ENCODE peak calls at places on chromosomes 12 and 14, in nine cellular contexts. One of them, this sample, is unnamed.

GRCh38 chr14:85010186-85010585 is 519.8 kb upstream of the FLRT2 start:
- DNase-seq in HuH-7.5: no peak
- DNase-seq in stimulated activated CD8-positive, alpha-beta memory T cell treated with anti-CD3 and anti-CD28 coated beads, Interleukin-4, amount 100 ng/mL, for 24 hours: no peak
- DNase-seq in GF-D8: no peak
- DNase-seq in fibroblast of mammary gland: peak; percentile 24
- DNase-seq in stimulated activated CD4-positive, alpha-beta T cell treated with anti-CD3 and anti-CD28 coated beads, Interleukin-4, amount 100 ng/mL, for 24 hours: no peak
- DNase-seq in NCI-H2081: no peak
- DNase-seq in iris pigment epithelial cell: peak; percentile 3
- DNase-seq in tibial artery: no peak
- DNase-seq in this sample: no peak

GRCh38 chr12:72277415-72277814 is 5.2 kb downstream of the TRHDE start:
- DNase-seq in HuH-7.5: no peak
- DNase-seq in stimulated activated CD8-positive, alpha-beta memory T cell treated with anti-CD3 and anti-CD28 coated beads, Interleukin-4, amount 100 ng/mL, for 24 hours: no peak
- DNase-seq in GF-D8: no peak
- DNase-seq in fibroblast of mammary gland: peak; percentile 10
- DNase-seq in stimulated activated CD4-positive, alpha-beta T cell treated with anti-CD3 and anti-CD28 coated beads, Interleukin-4, amount 100 ng/mL, for 24 hours: no peak
- DNase-seq in NCI-H2081: no peak
- DNase-seq in iris pigment epithelial cell: peak; percentile 75
- DNase-seq in tibial artery: no peak
- DNase-seq in this sample: no peak

GRCh38 chr14:102316048-102316745 is 3.3 kb upstream of the ZNF839 start:
- DNase-seq in HuH-7.5: no peak
- DNase-seq in stimulated activated CD8-positive, alpha-beta memory T cell treated with anti-CD3 and anti-CD28 coated beads, Interleukin-4, amount 100 ng/mL, for 24 hours: no peak
- DNase-seq in GF-D8: no peak
- DNase-seq in fibroblast of mammary gland: peak; percentile 74
- DNase-seq in stimulated activated CD4-positive, alpha-beta T cell treated with anti-CD3 and anti-CD28 coated beads, Interleukin-4, amount 100 ng/mL, for 24 hours: peak; percentile 28
- DNase-seq in NCI-H2081: peak; percentile 38
- DNase-seq in iris pigment epithelial cell: peak; percentile 72
- DNase-seq in tibial artery: peak; percentile 74
- DNase-seq in this sample: peak; percentile 86

GRCh38 chr12:27549801-27550652 is 26.0 kb downstream of the PPFIBP1 start:
- DNase-seq in HuH-7.5: peak; percentile 43
- DNase-seq in stimulated activated CD8-positive, alpha-beta memory T cell treated with anti-CD3 and anti-CD28 coated beads, Interleukin-4, amount 100 ng/mL, for 24 hours: no peak
- DNase-seq in GF-D8: peak; percentile 80
- DNase-seq in fibroblast of mammary gland: peak; percentile 99
- DNase-seq in stimulated activated CD4-positive, alpha-beta T cell treated with anti-CD3 and anti-CD28 coated beads, Interleukin-4, amount 100 ng/mL, for 24 hours: no peak
- DNase-seq in NCI-H2081: peak; percentile 29
- DNase-seq in iris pigment epithelial cell: peak; percentile 99
- DNase-seq in tibial artery: peak; percentile 90
- DNase-seq in this sample: peak; percentile 99

GRCh38 chr14:100669011-100669412 is 57.7 kb upstream of the DLK1 start:
- DNase-seq in HuH-7.5: no peak
- DNase-seq in stimulated activated CD8-positive, alpha-beta memory T cell treated with anti-CD3 and anti-CD28 coated beads, Interleukin-4, amount 100 ng/mL, for 24 hours: no peak
- DNase-seq in GF-D8: no peak
- DNase-seq in fibroblast of mammary gland: no peak
- DNase-seq in stimulated activated CD4-positive, alpha-beta T cell treated with anti-CD3 and anti-CD28 coated beads, Interleukin-4, amount 100 ng/mL, for 24 hours: no peak
- DNase-seq in NCI-H2081: no peak
- DNase-seq in iris pigment epithelial cell: no peak
- DNase-seq in tibial artery: no peak
- DNase-seq in this sample: no peak

GRCh38 chr12:24066865-24067264 is 117.4 kb upstream of the SOX5 start:
- DNase-seq in HuH-7.5: no peak
- DNase-seq in stimulated activated CD8-positive, alpha-beta memory T cell treated with anti-CD3 and anti-CD28 coated beads, Interleukin-4, amount 100 ng/mL, for 24 hours: no peak
- DNase-seq in GF-D8: no peak
- DNase-seq in fibroblast of mammary gland: peak; percentile 88
- DNase-seq in stimulated activated CD4-positive, alpha-beta T cell treated with anti-CD3 and anti-CD28 coated beads, Interleukin-4, amount 100 ng/mL, for 24 hours: no peak
- DNase-seq in NCI-H2081: no peak
- DNase-seq in iris pigment epithelial cell: peak; percentile 84
- DNase-seq in tibial artery: peak; percentile 70
- DNase-seq in this sample: peak; percentile 80

GRCh38 chr14:23567186-23568020 is at the start of gene AP1G2:
- DNase-seq in HuH-7.5: peak; percentile 95
- DNase-seq in stimulated activated CD8-positive, alpha-beta memory T cell treated with anti-CD3 and anti-CD28 coated beads, Interleukin-4, amount 100 ng/mL, for 24 hours: peak; percentile 85
- DNase-seq in GF-D8: peak; percentile 79
- DNase-seq in fibroblast of mammary gland: peak; percentile 50
- DNase-seq in stimulated activated CD4-positive, alpha-beta T cell treated with anti-CD3 and anti-CD28 coated beads, Interleukin-4, amount 100 ng/mL, for 24 hours: peak; percentile 91
- DNase-seq in NCI-H2081: peak; percentile 80
- DNase-seq in iris pigment epithelial cell: peak; percentile 69
- DNase-seq in tibial artery: peak; percentile 86
- DNase-seq in this sample: peak; percentile 65

GRCh38 chr12:118575730-118576129 is 199.4 kb downstream of the SUDS3 start:
- DNase-seq in HuH-7.5: no peak
- DNase-seq in stimulated activated CD8-positive, alpha-beta memory T cell treated with anti-CD3 and anti-CD28 coated beads, Interleukin-4, amount 100 ng/mL, for 24 hours: no peak
- DNase-seq in GF-D8: no peak
- DNase-seq in fibroblast of mammary gland: no peak
- DNase-seq in stimulated activated CD4-positive, alpha-beta T cell treated with anti-CD3 and anti-CD28 coated beads, Interleukin-4, amount 100 ng/mL, for 24 hours: no peak
- DNase-seq in NCI-H2081: no peak
- DNase-seq in iris pigment epithelial cell: no peak
- DNase-seq in tibial artery: no peak
- DNase-seq in this sample: no peak

GRCh38 chr12:117161460-117162166 is 28.7 kb downstream of the FBXO21 start:
- DNase-seq in HuH-7.5: no peak
- DNase-seq in stimulated activated CD8-positive, alpha-beta memory T cell treated with anti-CD3 and anti-CD28 coated beads, Interleukin-4, amount 100 ng/mL, for 24 hours: no peak
- DNase-seq in GF-D8: no peak
- DNase-seq in fibroblast of mammary gland: no peak
- DNase-seq in stimulated activated CD4-positive, alpha-beta T cell treated with anti-CD3 and anti-CD28 coated beads, Interleukin-4, amount 100 ng/mL, for 24 hours: no peak
- DNase-seq in NCI-H2081: no peak
- DNase-seq in iris pigment epithelial cell: no peak
- DNase-seq in tibial artery: no peak
- DNase-seq in this sample: peak; percentile 11

GRCh38 chr12:48973992-48974673 is 2.6 kb upstream of the WNT10B start:
- DNase-seq in HuH-7.5: no peak
- DNase-seq in stimulated activated CD8-positive, alpha-beta memory T cell treated with anti-CD3 and anti-CD28 coated beads, Interleukin-4, amount 100 ng/mL, for 24 hours: peak; percentile 23
- DNase-seq in GF-D8: no peak
- DNase-seq in fibroblast of mammary gland: peak; percentile 44
- DNase-seq in stimulated activated CD4-positive, alpha-beta T cell treated with anti-CD3 and anti-CD28 coated beads, Interleukin-4, amount 100 ng/mL, for 24 hours: peak; percentile 37
- DNase-seq in NCI-H2081: no peak
- DNase-seq in iris pigment epithelial cell: peak; percentile 56
- DNase-seq in tibial artery: no peak
- DNase-seq in this sample: peak; percentile 63

GRCh38 chr12:51689972-51690371 is 98.9 kb downstream of the SCN8A start:
- DNase-seq in HuH-7.5: no peak
- DNase-seq in stimulated activated CD8-positive, alpha-beta memory T cell treated with anti-CD3 and anti-CD28 coated beads, Interleukin-4, amount 100 ng/mL, for 24 hours: no peak
- DNase-seq in GF-D8: no peak
- DNase-seq in fibroblast of mammary gland: no peak
- DNase-seq in stimulated activated CD4-positive, alpha-beta T cell treated with anti-CD3 and anti-CD28 coated beads, Interleukin-4, amount 100 ng/mL, for 24 hours: no peak
- DNase-seq in NCI-H2081: no peak
- DNase-seq in iris pigment epithelial cell: no peak
- DNase-seq in tibial artery: no peak
- DNase-seq in this sample: no peak

GRCh38 chr12:10959777-10960176 is 20.7 kb upstream of the TAS2R14 start:
- DNase-seq in HuH-7.5: no peak
- DNase-seq in stimulated activated CD8-positive, alpha-beta memory T cell treated with anti-CD3 and anti-CD28 coated beads, Interleukin-4, amount 100 ng/mL, for 24 hours: no peak
- DNase-seq in GF-D8: no peak
- DNase-seq in fibroblast of mammary gland: peak; percentile 36
- DNase-seq in stimulated activated CD4-positive, alpha-beta T cell treated with anti-CD3 and anti-CD28 coated beads, Interleukin-4, amount 100 ng/mL, for 24 hours: no peak
- DNase-seq in NCI-H2081: no peak
- DNase-seq in iris pigment epithelial cell: no peak
- DNase-seq in tibial artery: no peak
- DNase-seq in this sample: no peak

GRCh38 chr12:71504471-71504852 is 64.9 kb downstream of the LGR5 start:
- DNase-seq in HuH-7.5: no peak
- DNase-seq in stimulated activated CD8-positive, alpha-beta memory T cell treated with anti-CD3 and anti-CD28 coated beads, Interleukin-4, amount 100 ng/mL, for 24 hours: no peak
- DNase-seq in GF-D8: no peak
- DNase-seq in fibroblast of mammary gland: peak; percentile 6
- DNase-seq in stimulated activated CD4-positive, alpha-beta T cell treated with anti-CD3 and anti-CD28 coated beads, Interleukin-4, amount 100 ng/mL, for 24 hours: no peak
- DNase-seq in NCI-H2081: no peak
- DNase-seq in iris pigment epithelial cell: no peak
- DNase-seq in tibial artery: no peak
- DNase-seq in this sample: no peak

GRCh38 chr12:7009512-7009911 is 8.8 kb downstream of the LPCAT3 start:
- DNase-seq in HuH-7.5: no peak
- DNase-seq in stimulated activated CD8-positive, alpha-beta memory T cell treated with anti-CD3 and anti-CD28 coated beads, Interleukin-4, amount 100 ng/mL, for 24 hours: no peak
- DNase-seq in GF-D8: no peak
- DNase-seq in fibroblast of mammary gland: no peak
- DNase-seq in stimulated activated CD4-positive, alpha-beta T cell treated with anti-CD3 and anti-CD28 coated beads, Interleukin-4, amount 100 ng/mL, for 24 hours: no peak
- DNase-seq in NCI-H2081: no peak
- DNase-seq in iris pigment epithelial cell: peak; percentile 15
- DNase-seq in tibial artery: no peak
- DNase-seq in this sample: no peak

GRCh38 chr14:100882991-100883788 is 20.3 kb downstream of the RTL1 start:
- DNase-seq in HuH-7.5: no peak
- DNase-seq in stimulated activated CD8-positive, alpha-beta memory T cell treated with anti-CD3 and anti-CD28 coated beads, Interleukin-4, amount 100 ng/mL, for 24 hours: no peak
- DNase-seq in GF-D8: no peak
- DNase-seq in fibroblast of mammary gland: no peak
- DNase-seq in stimulated activated CD4-positive, alpha-beta T cell treated with anti-CD3 and anti-CD28 coated beads, Interleukin-4, amount 100 ng/mL, for 24 hours: no peak
- DNase-seq in NCI-H2081: no peak
- DNase-seq in iris pigment epithelial cell: no peak
- DNase-seq in tibial artery: no peak
- DNase-seq in this sample: no peak

GRCh38 chr14:60980811-60981625 is at the start of the genes SLC38A6 and TRMT5:
- DNase-seq in HuH-7.5: peak; percentile 72
- DNase-seq in stimulated activated CD8-positive, alpha-beta memory T cell treated with anti-CD3 and anti-CD28 coated beads, Interleukin-4, amount 100 ng/mL, for 24 hours: peak; percentile 82
- DNase-seq in GF-D8: peak; percentile 77
- DNase-seq in fibroblast of mammary gland: peak; percentile 95
- DNase-seq in stimulated activated CD4-positive, alpha-beta T cell treated with anti-CD3 and anti-CD28 coated beads, Interleukin-4, amount 100 ng/mL, for 24 hours: peak; percentile 91
- DNase-seq in NCI-H2081: peak; percentile 93
- DNase-seq in iris pigment epithelial cell: peak; percentile 98
- DNase-seq in tibial artery: peak; percentile 96
- DNase-seq in this sample: peak; percentile 97

GRCh38 chr12:121189061-121189886 is 20.7 kb upstream of the P2RX4 start:
- DNase-seq in HuH-7.5: no peak
- DNase-seq in stimulated activated CD8-positive, alpha-beta memory T cell treated with anti-CD3 and anti-CD28 coated beads, Interleukin-4, amount 100 ng/mL, for 24 hours: no peak
- DNase-seq in GF-D8: no peak
- DNase-seq in fibroblast of mammary gland: no peak
- DNase-seq in stimulated activated CD4-positive, alpha-beta T cell treated with anti-CD3 and anti-CD28 coated beads, Interleukin-4, amount 100 ng/mL, for 24 hours: no peak
- DNase-seq in NCI-H2081: no peak
- DNase-seq in iris pigment epithelial cell: peak; percentile 40
- DNase-seq in tibial artery: no peak
- DNase-seq in this sample: no peak

GRCh38 chr14:63504628-63505027 is 38.5 kb downstream of the PPP2R5E start:
- DNase-seq in HuH-7.5: no peak
- DNase-seq in stimulated activated CD8-positive, alpha-beta memory T cell treated with anti-CD3 and anti-CD28 coated beads, Interleukin-4, amount 100 ng/mL, for 24 hours: no peak
- DNase-seq in GF-D8: no peak
- DNase-seq in fibroblast of mammary gland: no peak
- DNase-seq in stimulated activated CD4-positive, alpha-beta T cell treated with anti-CD3 and anti-CD28 coated beads, Interleukin-4, amount 100 ng/mL, for 24 hours: no peak
- DNase-seq in NCI-H2081: no peak
- DNase-seq in iris pigment epithelial cell: peak; percentile 41
- DNase-seq in tibial artery: no peak
- DNase-seq in this sample: peak; percentile 32

GRCh38 chr12:110733089-110733715 is 9.5 kb downstream of the PPP1CC start:
- DNase-seq in HuH-7.5: no peak
- DNase-seq in stimulated activated CD8-positive, alpha-beta memory T cell treated with anti-CD3 and anti-CD28 coated beads, Interleukin-4, amount 100 ng/mL, for 24 hours: no peak
- DNase-seq in GF-D8: peak; percentile 11
- DNase-seq in fibroblast of mammary gland: peak; percentile 78
- DNase-seq in stimulated activated CD4-positive, alpha-beta T cell treated with anti-CD3 and anti-CD28 coated beads, Interleukin-4, amount 100 ng/mL, for 24 hours: no peak
- DNase-seq in NCI-H2081: no peak
- DNase-seq in iris pigment epithelial cell: peak; percentile 78
- DNase-seq in tibial artery: no peak
- DNase-seq in this sample: peak; percentile 70

GRCh38 chr12:39359644-39360043 is 83.3 kb downstream of the KIF21A start:
- DNase-seq in HuH-7.5: no peak
- DNase-seq in stimulated activated CD8-positive, alpha-beta memory T cell treated with anti-CD3 and anti-CD28 coated beads, Interleukin-4, amount 100 ng/mL, for 24 hours: no peak
- DNase-seq in GF-D8: no peak
- DNase-seq in fibroblast of mammary gland: no peak
- DNase-seq in stimulated activated CD4-positive, alpha-beta T cell treated with anti-CD3 and anti-CD28 coated beads, Interleukin-4, amount 100 ng/mL, for 24 hours: no peak
- DNase-seq in NCI-H2081: no peak
- DNase-seq in iris pigment epithelial cell: no peak
- DNase-seq in tibial artery: no peak
- DNase-seq in this sample: no peak

GRCh38 chr14:51283402-51283825 is 43.4 kb downstream of the TMX1 start:
- DNase-seq in HuH-7.5: peak; percentile 36
- DNase-seq in stimulated activated CD8-positive, alpha-beta memory T cell treated with anti-CD3 and anti-CD28 coated beads, Interleukin-4, amount 100 ng/mL, for 24 hours: no peak
- DNase-seq in GF-D8: no peak
- DNase-seq in fibroblast of mammary gland: peak; percentile 93
- DNase-seq in stimulated activated CD4-positive, alpha-beta T cell treated with anti-CD3 and anti-CD28 coated beads, Interleukin-4, amount 100 ng/mL, for 24 hours: no peak
- DNase-seq in NCI-H2081: peak; percentile 73
- DNase-seq in iris pigment epithelial cell: peak; percentile 89
- DNase-seq in tibial artery: no peak
- DNase-seq in this sample: peak; percentile 97

GRCh38 chr14:69685716-69686115 is 74.3 kb downstream of the SUSD6 start:
- DNase-seq in HuH-7.5: no peak
- DNase-seq in stimulated activated CD8-positive, alpha-beta memory T cell treated with anti-CD3 and anti-CD28 coated beads, Interleukin-4, amount 100 ng/mL, for 24 hours: no peak
- DNase-seq in GF-D8: no peak
- DNase-seq in fibroblast of mammary gland: peak; percentile 72
- DNase-seq in stimulated activated CD4-positive, alpha-beta T cell treated with anti-CD3 and anti-CD28 coated beads, Interleukin-4, amount 100 ng/mL, for 24 hours: peak; percentile 57
- DNase-seq in NCI-H2081: peak; percentile 61
- DNase-seq in iris pigment epithelial cell: peak; percentile 88
- DNase-seq in tibial artery: peak; percentile 77
- DNase-seq in this sample: peak; percentile 77

GRCh38 chr14:22505751-22506710 is 83.0 kb downstream of the DAD1 start:
- DNase-seq in HuH-7.5: no peak
- DNase-seq in stimulated activated CD8-positive, alpha-beta memory T cell treated with anti-CD3 and anti-CD28 coated beads, Interleukin-4, amount 100 ng/mL, for 24 hours: no peak
- DNase-seq in GF-D8: no peak
- DNase-seq in fibroblast of mammary gland: no peak
- DNase-seq in stimulated activated CD4-positive, alpha-beta T cell treated with anti-CD3 and anti-CD28 coated beads, Interleukin-4, amount 100 ng/mL, for 24 hours: peak; percentile 48
- DNase-seq in NCI-H2081: no peak
- DNase-seq in iris pigment epithelial cell: no peak
- DNase-seq in tibial artery: no peak
- DNase-seq in this sample: no peak

GRCh38 chr14:97180304-97181200 is 383.4 kb downstream of the VRK1 start:
- DNase-seq in HuH-7.5: no peak
- DNase-seq in stimulated activated CD8-positive, alpha-beta memory T cell treated with anti-CD3 and anti-CD28 coated beads, Interleukin-4, amount 100 ng/mL, for 24 hours: no peak
- DNase-seq in GF-D8: no peak
- DNase-seq in fibroblast of mammary gland: peak; percentile 77
- DNase-seq in stimulated activated CD4-positive, alpha-beta T cell treated with anti-CD3 and anti-CD28 coated beads, Interleukin-4, amount 100 ng/mL, for 24 hours: no peak
- DNase-seq in NCI-H2081: no peak
- DNase-seq in iris pigment epithelial cell: peak; percentile 3
- DNase-seq in tibial artery: no peak
- DNase-seq in this sample: peak; percentile 3

GRCh38 chr12:62632521-62632920 is 165.9 kb downstream of the MON2 start:
- DNase-seq in HuH-7.5: peak; percentile 67
- DNase-seq in stimulated activated CD8-positive, alpha-beta memory T cell treated with anti-CD3 and anti-CD28 coated beads, Interleukin-4, amount 100 ng/mL, for 24 hours: peak; percentile 7
- DNase-seq in GF-D8: no peak
- DNase-seq in fibroblast of mammary gland: peak; percentile 56
- DNase-seq in stimulated activated CD4-positive, alpha-beta T cell treated with anti-CD3 and anti-CD28 coated beads, Interleukin-4, amount 100 ng/mL, for 24 hours: no peak
- DNase-seq in NCI-H2081: peak; percentile 36
- DNase-seq in iris pigment epithelial cell: peak; percentile 24
- DNase-seq in tibial artery: peak; percentile 83
- DNase-seq in this sample: peak; percentile 32

GRCh38 chr12:7019043-7019569 is 830 bp upstream of the LPCAT3 start:
- DNase-seq in HuH-7.5: no peak
- DNase-seq in stimulated activated CD8-positive, alpha-beta memory T cell treated with anti-CD3 and anti-CD28 coated beads, Interleukin-4, amount 100 ng/mL, for 24 hours: no peak
- DNase-seq in GF-D8: no peak
- DNase-seq in fibroblast of mammary gland: no peak
- DNase-seq in stimulated activated CD4-positive, alpha-beta T cell treated with anti-CD3 and anti-CD28 coated beads, Interleukin-4, amount 100 ng/mL, for 24 hours: no peak
- DNase-seq in NCI-H2081: no peak
- DNase-seq in iris pigment epithelial cell: no peak
- DNase-seq in tibial artery: no peak
- DNase-seq in this sample: no peak

GRCh38 chr12:56338643-56339422 is at the start of gene IL23A:
- DNase-seq in HuH-7.5: no peak
- DNase-seq in stimulated activated CD8-positive, alpha-beta memory T cell treated with anti-CD3 and anti-CD28 coated beads, Interleukin-4, amount 100 ng/mL, for 24 hours: peak; percentile 68
- DNase-seq in GF-D8: no peak
- DNase-seq in fibroblast of mammary gland: no peak
- DNase-seq in stimulated activated CD4-positive, alpha-beta T cell treated with anti-CD3 and anti-CD28 coated beads, Interleukin-4, amount 100 ng/mL, for 24 hours: peak; percentile 91
- DNase-seq in NCI-H2081: peak; percentile 47
- DNase-seq in iris pigment epithelial cell: peak; percentile 61
- DNase-seq in tibial artery: no peak
- DNase-seq in this sample: peak; percentile 61

GRCh38 chr12:49331360-49332222 is 5.4 kb downstream of the C1QL4 start:
- DNase-seq in HuH-7.5: peak; percentile 96
- DNase-seq in stimulated activated CD8-positive, alpha-beta memory T cell treated with anti-CD3 and anti-CD28 coated beads, Interleukin-4, amount 100 ng/mL, for 24 hours: no peak
- DNase-seq in GF-D8: no peak
- DNase-seq in fibroblast of mammary gland: peak; percentile 83
- DNase-seq in stimulated activated CD4-positive, alpha-beta T cell treated with anti-CD3 and anti-CD28 coated beads, Interleukin-4, amount 100 ng/mL, for 24 hours: no peak
- DNase-seq in NCI-H2081: no peak
- DNase-seq in iris pigment epithelial cell: peak; percentile 79
- DNase-seq in tibial artery: peak; percentile 81
- DNase-seq in this sample: peak; percentile 85

GRCh38 chr12:47740536-47741339 is 15.4 kb upstream of the ENDOU start:
- DNase-seq in HuH-7.5: no peak
- DNase-seq in stimulated activated CD8-positive, alpha-beta memory T cell treated with anti-CD3 and anti-CD28 coated beads, Interleukin-4, amount 100 ng/mL, for 24 hours: no peak
- DNase-seq in GF-D8: no peak
- DNase-seq in fibroblast of mammary gland: no peak
- DNase-seq in stimulated activated CD4-positive, alpha-beta T cell treated with anti-CD3 and anti-CD28 coated beads, Interleukin-4, amount 100 ng/mL, for 24 hours: no peak
- DNase-seq in NCI-H2081: no peak
- DNase-seq in iris pigment epithelial cell: no peak
- DNase-seq in tibial artery: no peak
- DNase-seq in this sample: no peak